ENCODE peak calls at places on chromosome 18, in eight cellular contexts. One of them, this sample, is unnamed.

GRCh38 chr18:79748321-79749157 is 49.2 kb upstream of the KCNG2 start:
- DNase-seq in A549: no peak
- DNase-seq in IMR-90: no peak
- DNase-seq in left ventricle myocardium inferior: no peak
- DNase-seq in OCI-LY7: no peak
- DNase-seq in epithelial cell of esophagus: no peak
- DNase-seq in fibroblast of pulmonary artery: no peak
- DNase-seq in AG09309: no peak
- DNase-seq in this sample: no peak

GRCh38 chr18:7017013-7017412 is 100.6 kb downstream of the LAMA1 start:
- DNase-seq in fibroblast of pulmonary artery: no peak
- DNase-seq in A549: no peak
- DNase-seq in left ventricle myocardium inferior: no peak
- DNase-seq in OCI-LY7: no peak
- DNase-seq in epithelial cell of esophagus: peak
- DNase-seq in IMR-90: no peak
- DNase-seq in AG09309: no peak
- DNase-seq in this sample: no peak

GRCh38 chr18:26863921-26864497 is 1.5 kb downstream of the AQP4 start:
- DNase-seq in left ventricle myocardium inferior: no peak
- DNase-seq in fibroblast of pulmonary artery: no peak
- DNase-seq in IMR-90: no peak
- DNase-seq in epithelial cell of esophagus: no peak
- DNase-seq in OCI-LY7: no peak
- DNase-seq in AG09309: no peak
- DNase-seq in A549: no peak
- DNase-seq in this sample: no peak

GRCh38 chr18:24094561-24094960 is 44.3 kb upstream of the CABYR start:
- DNase-seq in A549: no peak
- DNase-seq in OCI-LY7: peak
- DNase-seq in left ventricle myocardium inferior: no peak
- DNase-seq in AG09309: no peak
- DNase-seq in IMR-90: peak
- DNase-seq in fibroblast of pulmonary artery: no peak
- DNase-seq in epithelial cell of esophagus: no peak
- DNase-seq in this sample: no peak

GRCh38 chr18:1619507-1619906 is 714.8 kb downstream of the ADCYAP1 start:
- DNase-seq in OCI-LY7: no peak
- DNase-seq in fibroblast of pulmonary artery: no peak
- DNase-seq in AG09309: no peak
- DNase-seq in left ventricle myocardium inferior: no peak
- DNase-seq in A549: no peak
- DNase-seq in epithelial cell of esophagus: no peak
- DNase-seq in IMR-90: no peak
- DNase-seq in this sample: no peak

GRCh38 chr18:30522288-30522929 is 520.1 kb downstream of the DSC3 start:
- DNase-seq in A549: no peak
- DNase-seq in fibroblast of pulmonary artery: no peak
- DNase-seq in IMR-90: no peak
- DNase-seq in OCI-LY7: no peak
- DNase-seq in AG09309: no peak
- DNase-seq in epithelial cell of esophagus: no peak
- DNase-seq in left ventricle myocardium inferior: no peak
- DNase-seq in this sample: no peak

GRCh38 chr18:37440206-37440605 is 125.4 kb downstream of the CELF4 start:
- DNase-seq in left ventricle myocardium inferior: peak
- DNase-seq in A549: no peak
- DNase-seq in AG09309: no peak
- DNase-seq in fibroblast of pulmonary artery: no peak
- DNase-seq in epithelial cell of esophagus: no peak
- DNase-seq in IMR-90: no peak
- DNase-seq in OCI-LY7: no peak
- DNase-seq in this sample: no peak

GRCh38 chr18:22846088-22846683 is 86.9 kb upstream of the RBBP8 start:
- DNase-seq in AG09309: no peak
- DNase-seq in A549: peak
- DNase-seq in IMR-90: peak
- DNase-seq in OCI-LY7: peak
- DNase-seq in epithelial cell of esophagus: peak
- DNase-seq in fibroblast of pulmonary artery: peak
- DNase-seq in left ventricle myocardium inferior: no peak
- DNase-seq in this sample: no peak

GRCh38 chr18:50405582-50406271 is 30.9 kb downstream of the SKA1 start:
- DNase-seq in epithelial cell of esophagus: no peak
- DNase-seq in fibroblast of pulmonary artery: no peak
- DNase-seq in IMR-90: no peak
- DNase-seq in OCI-LY7: no peak
- DNase-seq in AG09309: no peak
- DNase-seq in A549: no peak
- DNase-seq in left ventricle myocardium inferior: no peak
- DNase-seq in this sample: no peak

GRCh38 chr18:67282796-67283195 is 233.7 kb downstream of the DSEL start:
- DNase-seq in IMR-90: peak
- DNase-seq in AG09309: peak
- DNase-seq in epithelial cell of esophagus: no peak
- DNase-seq in left ventricle myocardium inferior: no peak
- DNase-seq in A549: no peak
- DNase-seq in OCI-LY7: no peak
- DNase-seq in fibroblast of pulmonary artery: peak
- DNase-seq in this sample: no peak

GRCh38 chr18:77749189-77749588 is 499.5 kb downstream of the GALR1 start:
- DNase-seq in A549: no peak
- DNase-seq in left ventricle myocardium inferior: no peak
- DNase-seq in IMR-90: no peak
- DNase-seq in epithelial cell of esophagus: no peak
- DNase-seq in fibroblast of pulmonary artery: no peak
- DNase-seq in AG09309: no peak
- DNase-seq in OCI-LY7: no peak
- DNase-seq in this sample: no peak

GRCh38 chr18:55455938-55456337 is 132.1 kb downstream of the TCF4 start:
- DNase-seq in left ventricle myocardium inferior: no peak
- DNase-seq in AG09309: no peak
- DNase-seq in OCI-LY7: no peak
- DNase-seq in fibroblast of pulmonary artery: no peak
- DNase-seq in A549: no peak
- DNase-seq in epithelial cell of esophagus: no peak
- DNase-seq in IMR-90: no peak
- DNase-seq in this sample: no peak

GRCh38 chr18:61896767-61897166 is 4.0 kb upstream of the RNF152 start:
- DNase-seq in A549: no peak
- DNase-seq in OCI-LY7: no peak
- DNase-seq in AG09309: peak
- DNase-seq in epithelial cell of esophagus: peak
- DNase-seq in IMR-90: peak
- DNase-seq in fibroblast of pulmonary artery: peak
- DNase-seq in left ventricle myocardium inferior: peak
- DNase-seq in this sample: no peak

GRCh38 chr18:48941672-48942071 is 9.1 kb downstream of the SMAD7 start:
- DNase-seq in fibroblast of pulmonary artery: peak
- DNase-seq in IMR-90: no peak
- DNase-seq in epithelial cell of esophagus: no peak
- DNase-seq in OCI-LY7: no peak
- DNase-seq in AG09309: no peak
- DNase-seq in left ventricle myocardium inferior: no peak
- DNase-seq in A549: no peak
- DNase-seq in this sample: no peak
- H3K4me3 ChIP-seq in fibroblast of pulmonary artery: no peak
- H3K4me3 ChIP-seq in IMR-90: no peak
- H3K4me3 ChIP-seq in epithelial cell of esophagus: no peak
- H3K4me3 ChIP-seq in OCI-LY7: no peak
- H3K4me3 ChIP-seq in AG09309: peak
- H3K4me3 ChIP-seq in left ventricle myocardium inferior: peak
- H3K4me3 ChIP-seq in A549: peak
- H3K4me3 ChIP-seq in this sample: no peak

GRCh38 chr18:25327631-25328030 is 24.3 kb downstream of the ZNF521 start:
- DNase-seq in epithelial cell of esophagus: no peak
- DNase-seq in A549: no peak
- DNase-seq in fibroblast of pulmonary artery: no peak
- DNase-seq in left ventricle myocardium inferior: no peak
- DNase-seq in IMR-90: no peak
- DNase-seq in OCI-LY7: no peak
- DNase-seq in AG09309: no peak
- DNase-seq in this sample: no peak
- TF ChIP-seq CTCF in epithelial cell of esophagus: no peak
- TF ChIP-seq CTCF in A549: no peak
- TF ChIP-seq CTCF in fibroblast of pulmonary artery: no peak
- TF ChIP-seq CTCF in left ventricle myocardium inferior: no peak
- TF ChIP-seq CTCF in IMR-90: no peak
- TF ChIP-seq CTCF in OCI-LY7: no peak
- TF ChIP-seq CTCF in AG09309: no peak
- TF ChIP-seq CTCF in this sample: no peak

GRCh38 chr18:59308201-59309014 is 10.0 kb downstream of the CPLX4 start:
- DNase-seq in IMR-90: peak
- DNase-seq in fibroblast of pulmonary artery: peak
- DNase-seq in epithelial cell of esophagus: peak
- DNase-seq in left ventricle myocardium inferior: peak
- DNase-seq in A549: peak
- DNase-seq in AG09309: no peak
- DNase-seq in OCI-LY7: peak
- DNase-seq in this sample: peak
- H3K4me3 ChIP-seq in IMR-90: peak
- H3K4me3 ChIP-seq in fibroblast of pulmonary artery: peak
- H3K4me3 ChIP-seq in epithelial cell of esophagus: no peak
- H3K4me3 ChIP-seq in left ventricle myocardium inferior: peak
- H3K4me3 ChIP-seq in A549: peak
- H3K4me3 ChIP-seq in AG09309: peak
- H3K4me3 ChIP-seq in OCI-LY7: no peak
- H3K4me3 ChIP-seq in this sample: peak

GRCh38 chr18:42072407-42072806 is 117.4 kb downstream of the PIK3C3 start:
- DNase-seq in OCI-LY7: no peak
- DNase-seq in left ventricle myocardium inferior: no peak
- DNase-seq in A549: no peak
- DNase-seq in epithelial cell of esophagus: no peak
- DNase-seq in AG09309: no peak
- DNase-seq in IMR-90: no peak
- DNase-seq in fibroblast of pulmonary artery: peak
- DNase-seq in this sample: no peak
- TF ChIP-seq CTCF in OCI-LY7: peak
- TF ChIP-seq CTCF in left ventricle myocardium inferior: no peak
- TF ChIP-seq CTCF in A549: no peak
- TF ChIP-seq CTCF in epithelial cell of esophagus: no peak
- TF ChIP-seq CTCF in AG09309: peak
- TF ChIP-seq CTCF in IMR-90: no peak
- TF ChIP-seq CTCF in fibroblast of pulmonary artery: peak
- TF ChIP-seq CTCF in this sample: peak

This sample was measured in HFF-Myc.